ENCODE peak calls at places on chromosome 15, in seven cellular contexts. H is esophagus squamous epithelium, G is left ventricle myocardium inferior, B is epithelial cell of esophagus, N is breast epithelium, J is nephron progenitor cell, D is colonic mucosa. L is an unnamed sample.

GRCh38 chr15:41520636-41521035 is 7.0 kb upstream of the LTK start:
- DNase-seq in J (no peak), D (no peak), B (no peak), G (no peak), H (no peak), N (no peak), L (no peak)

GRCh38 chr15:36791849-36792618 is 212.6 kb downstream of the CDIN1 start:
- DNase-seq in N (no peak), H (no peak), J (no peak), B (no peak), D (no peak), G (peak), L (no peak)

GRCh38 chr15:56798639-56799038 is 65.3 kb upstream of the ZNF280D start:
- DNase-seq in J (no peak), H (no peak), D (no peak), B (peak), G (no peak), N (no peak), L (no peak)

GRCh38 chr15:57259511-57260143 is 116.7 kb upstream of the CGNL1 start:
- DNase-seq in B (no peak), D (peak), J (peak), G (no peak), H (no peak), N (no peak), L (peak)

GRCh38 chr15:75229191-75230015 is 27.7 kb downstream of the C15orf39 start:
- DNase-seq in D (no peak), J (no peak), N (no peak), G (no peak), H (no peak), B (no peak), L (no peak)

GRCh38 chr15:62307551-62307950 is 142.5 kb upstream of the C2CD4B start:
- DNase-seq in N (no peak), J (no peak), G (no peak), H (no peak), D (no peak), B (peak), L (no peak)

GRCh38 chr15:65132841-65133549 is 613 bp downstream of the PDCD7 start:
- DNase-seq in J (peak), N (no peak), B (peak), G (peak), D (peak), H (no peak), L (no peak)

GRCh38 chr15:40595219-40595618 is 1.2 kb downstream of the KNL1 start:
- DNase-seq in J (no peak), B (no peak), H (no peak), G (no peak), N (no peak), D (no peak), L (no peak)

GRCh38 chr15:91223902-91224301 is 123.8 kb downstream of the SV2B start:
- DNase-seq in G (no peak), J (no peak), D (no peak), N (no peak), H (no peak), B (no peak), L (no peak)

GRCh38 chr15:72590427-72590826 is 64.1 kb upstream of the GOLGA6B start:
- DNase-seq in J (no peak), G (no peak), B (no peak), D (no peak), N (no peak), H (no peak), L (no peak)

GRCh38 chr15:72585025-72585424 is 69.5 kb upstream of the GOLGA6B start:
- DNase-seq in H (no peak), D (no peak), G (no peak), N (no peak), J (no peak), B (no peak), L (no peak)

GRCh38 chr15:72584006-72584405 is 70.5 kb upstream of the GOLGA6B start:
- DNase-seq in H (no peak), B (no peak), N (no peak), J (no peak), G (no peak), D (no peak), L (no peak)

GRCh38 chr15:72588096-72588495 is 66.4 kb upstream of the GOLGA6B start:
- DNase-seq in B (no peak), N (no peak), J (no peak), D (no peak), G (no peak), H (no peak), L (no peak)

DNA sequence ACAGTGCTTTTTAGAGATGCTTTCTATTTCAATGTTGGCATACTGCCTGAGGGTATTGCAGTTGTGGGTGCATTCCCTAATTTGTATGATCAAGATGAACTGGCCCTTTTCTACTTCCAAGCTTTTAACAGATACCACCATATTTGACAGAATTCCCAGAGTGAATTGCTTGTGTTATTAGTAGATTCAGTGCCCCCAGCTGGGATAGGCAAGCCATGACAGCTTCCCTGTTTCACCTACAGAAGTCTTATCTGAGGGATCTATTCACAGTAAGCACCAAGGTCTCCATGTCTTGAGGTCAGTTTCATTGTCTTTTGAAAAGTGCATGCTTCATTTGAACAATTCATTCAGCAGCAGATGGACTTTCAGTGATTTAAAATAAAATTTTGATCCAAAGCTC is 68.8 kb upstream of the GOLGA6B start:
- DNase-seq in B (peak), H (no peak), J (no peak), D (no peak), N (no peak), G (no peak), L (no peak)
- TF ChIP-seq CTCF in B (peak), H (no peak), J (no peak), D (no peak), N (no peak), G (peak), L (no peak)

DNA sequence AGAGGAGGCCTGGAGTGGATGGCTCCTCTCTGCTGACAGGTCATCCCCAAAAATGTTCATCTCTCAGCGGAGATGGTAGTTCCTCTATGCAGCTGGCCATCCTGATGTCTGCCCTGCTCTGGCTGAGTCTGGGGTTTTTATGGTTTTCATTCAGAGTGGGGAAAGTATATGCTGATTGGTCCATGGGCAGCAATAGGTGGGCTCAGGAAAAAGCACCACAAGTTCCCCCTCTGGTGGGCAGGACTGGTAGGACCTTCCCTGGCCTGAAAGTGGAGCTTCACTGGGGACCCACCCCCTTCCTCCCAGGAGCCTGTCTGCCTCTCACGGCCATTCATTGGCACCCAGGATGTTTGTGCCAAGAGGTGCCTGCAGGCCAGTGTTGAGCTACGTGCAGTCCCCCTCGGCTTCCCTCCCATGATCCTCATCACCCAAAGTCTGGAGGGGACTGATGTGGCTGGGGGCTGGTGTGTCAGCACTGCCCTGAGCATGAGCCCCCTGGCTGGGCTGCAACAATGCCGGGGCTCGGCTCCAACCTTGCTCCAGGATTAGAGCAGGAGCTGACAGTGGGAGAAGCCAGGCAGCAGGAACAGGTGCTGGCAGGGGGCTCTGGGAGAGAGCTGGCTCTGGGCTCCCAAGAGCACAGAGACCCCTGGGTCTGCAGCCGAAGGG is 13.1 kb upstream of the BLOC1S6 start:
- DNase-seq in J (peak), G (no peak), D (no peak), N (no peak), B (no peak), H (no peak), L (no peak)
- TF ChIP-seq CTCF in J (peak), G (peak), D (no peak), N (peak), B (no peak), H (no peak), L (no peak)

GRCh38 chr15:77974416-77975331 is 102.8 kb downstream of the TBC1D2B start:
- DNase-seq in J (no peak), N (no peak), D (peak), G (no peak), B (no peak), H (no peak), L (no peak)
- TF ChIP-seq CTCF in J (no peak), N (no peak), D (no peak), G (no peak), B (no peak), H (no peak), L (no peak)

GRCh38 chr15:80449825-80450224 is 45.6 kb downstream of the ARNT2 start:
- DNase-seq in G (no peak), J (no peak), B (no peak), H (no peak), N (no peak), D (no peak), L (no peak)
- TF ChIP-seq CTCF in G (no peak), J (no peak), B (no peak), H (no peak), N (no peak), D (no peak), L (no peak)

L was measured in activated B cell treated with CpG ODN at 0.5 μM for 24 hours.